ENCODE peak calls at places on chromosomes 16 and 17, in four cellular contexts. I is lower lobe of right lung, B is pancreas, H is EL. E is an unnamed sample.

GRCh38 chr16:26247063-26247462 is 555.3 kb downstream of the HS3ST4 start:
- DNase-seq in I (no peak), H (no peak), B (no peak), E (no peak)

GRCh38 chr17:78563189-78564145 is 13.7 kb downstream of the DNAH17 start:
- DNase-seq in I (no peak), B (no peak), H (no peak), E (no peak)

GRCh38 chr17:34146440-34147043 is 108.5 kb upstream of the CCL2 start:
- DNase-seq in H (no peak), B (peak; percentile 75), I (peak; percentile 60), E (peak; percentile 19)

GRCh38 chr17:74161501-74161850 is 42.0 kb upstream of the RPL38 start:
- DNase-seq in H (no peak), B (no peak), I (no peak), E (no peak)

GRCh38 chr16:48164907-48165715 is 9.3 kb upstream of the ABCC12 start:
- DNase-seq in H (peak; percentile 83), B (peak; percentile 86), I (peak; percentile 81), E (peak; percentile 48)

GRCh38 chr16:85970016-85970711 is 71.2 kb downstream of the IRF8 start:
- DNase-seq in I (peak; percentile 19), B (no peak), H (no peak), E (no peak)

GRCh38 chr16:30948956-30949654 is at the start of gene ORAI3:
- DNase-seq in B (peak; percentile 87), H (peak; percentile 73), I (peak; percentile 91), E (peak; percentile 77)

GRCh38 chr16:22213236-22213635 is 7.2 kb downstream of the EEF2K start:
- DNase-seq in I (no peak), B (no peak), H (no peak), E (no peak)

GRCh38 chr17:34669511-34669910 is 90.1 kb downstream of the TMEM132E start:
- DNase-seq in I (no peak), B (peak; percentile 27), H (no peak), E (no peak)

E was measured in NCI-H226.